ENCODE peak calls at places on chromosome 4, in eight cellular contexts. X is progenitor cell of endocrine pancreas; D is Caki2; W is WERI-Rb-1; C is amniotic stem cell; J is GM04504; B is stimulated activated CD4-positive, alpha-beta T cell treated with anti-CD3 and anti-CD28 coated beads, Interleukin-1b, Interleukin-23, amount 100 ng/mL, for 1 hour; L is upper lobe of right lung. A is an unnamed sample.

GRCh38 chr4:2882341-2882740 is 38.7 kb downstream of the ADD1 start:
- DNase-seq in X (no peak), B (no peak), J (no peak), W (no peak), L (no peak), D (no peak), C (no peak), A (no peak)

GRCh38 chr4:137390141-137390540 is 142.2 kb downstream of the PCDH18 start:
- DNase-seq in B (no peak), J (no peak), C (no peak), L (no peak), X (no peak), D (no peak), W (no peak), A (no peak)

GRCh38 chr4:174550541-174550940 is 28.3 kb upstream of the HPGD start:
- DNase-seq in D (no peak), W (no peak), X (no peak), J (no peak), C (no peak), B (no peak), L (no peak), A (no peak)

GRCh38 chr4:170853422-170854021 is 763.8 kb upstream of the AADAT start:
- DNase-seq in L (peak), D (peak), X (peak), C (peak), B (no peak), W (peak), J (peak), A (no peak)

GRCh38 chr4:139015948-139016451 is 419 bp downstream of the NOCT start:
- DNase-seq in D (no peak), X (no peak), L (peak), J (no peak), W (peak), C (no peak), B (no peak), A (no peak)

GRCh38 chr4:118175506-118175905 is 141.2 kb downstream of the NDST3 start:
- DNase-seq in X (no peak), B (no peak), J (no peak), W (no peak), D (no peak), L (no peak), C (no peak), A (no peak)

GRCh38 chr4:155552180-155552579 is 114.5 kb upstream of the GUCY1A1 start:
- DNase-seq in J (peak), C (no peak), W (no peak), D (no peak), L (no peak), X (no peak), B (no peak), A (no peak)

GRCh38 chr4:164948943-164949342 is 28.5 kb downstream of the TRIM61 start:
- DNase-seq in X (no peak), C (no peak), D (no peak), W (no peak), B (no peak), J (no peak), L (no peak), A (no peak)

GRCh38 chr4:1683371-1683902 is 676 bp downstream of the FAM53A start:
- DNase-seq in B (peak), L (no peak), D (peak), W (no peak), C (peak), J (peak), X (no peak), A (no peak)

GRCh38 chr4:8278421-8279287 is 9.1 kb downstream of the HTRA3 start:
- DNase-seq in J (peak), B (no peak), W (no peak), L (peak), C (no peak), X (no peak), D (no peak), A (peak)

GRCh38 chr4:5511791-5512190 is 196.6 kb downstream of the EVC2 start:
- DNase-seq in J (no peak), C (no peak), L (no peak), B (no peak), W (no peak), X (no peak), D (no peak), A (no peak)